ENCODE peak calls at places on chromosomes 3 and 15, in four cellular contexts. V, Q, W and F are unnamed samples.

GRCh38 chr3:10527295-10528016 is 22.1 kb upstream of the ATP2B2 start:
- DNase-seq in V (no peak), Q (peak; percentile 45), W (no peak), F (peak; percentile 19)

GRCh38 chr3:11803977-11804903 is 42.4 kb downstream of the TAMM41 start:
- DNase-seq in V (no peak), Q (no peak), W (no peak), F (no peak)

GRCh38 chr15:92097473-92098178 is 244.1 kb downstream of the SLCO3A1 start:
- DNase-seq in V (no peak), Q (no peak), W (no peak), F (no peak)

GRCh38 chr15:29870495-29871151 is 48.4 kb upstream of the TJP1 start:
- DNase-seq in V (no peak), Q (no peak), W (peak; percentile 61), F (peak; percentile 26)

GRCh38 chr15:24848050-24848449 is 106.7 kb upstream of the SNRPN start:
- DNase-seq in V (no peak), Q (no peak), W (peak; percentile 47), F (peak; percentile 65)

GRCh38 chr15:99433026-99433756 is 132.6 kb upstream of the MEF2A start:
- DNase-seq in V (no peak), Q (peak; percentile 71), W (no peak), F (peak; percentile 48)

GRCh38 chr3:179416681-179417080 is 34.6 kb downstream of the GNB4 start:
- DNase-seq in V (no peak), Q (no peak), W (no peak), F (no peak)

GRCh38 chr3:124829175-124829818 is 57.9 kb downstream of the ITGB5 start:
- DNase-seq in V (no peak), Q (no peak), W (no peak), F (no peak)

GRCh38 chr15:98888839-98889479 is 118.6 kb downstream of the PGPEP1L start:
- DNase-seq in V (no peak), Q (no peak), W (no peak), F (no peak)

GRCh38 chr15:90301901-90302300 is 36.4 kb downstream of the NGRN start:
- DNase-seq in V (no peak), Q (no peak), W (no peak), F (no peak)

GRCh38 chr3:117278424-117279190 is 569.0 kb downstream of the TUSC7 start:
- DNase-seq in V (no peak), Q (no peak), W (no peak), F (no peak)

GRCh38 chr3:8095724-8096123 is 405.9 kb upstream of the LMCD1 start:
- DNase-seq in V (no peak), Q (no peak), W (no peak), F (no peak)

GRCh38 chr15:71677352-71677751 is 133.0 kb upstream of the NR2E3 start:
- DNase-seq in V (no peak), Q (no peak), W (no peak), F (no peak)

GRCh38 chr3:42591811-42592210 is 1.2 kb downstream of the SS18L2 start:
- DNase-seq in V (no peak), Q (no peak), W (no peak), F (no peak)

GRCh38 chr3:129118745-129119144 is 2.9 kb downstream of the RAB43 start:
- DNase-seq in V (no peak), Q (no peak), W (no peak), F (no peak)

GRCh38 chr15:61228025-61228901 is 839 bp downstream of the RORA start:
- DNase-seq in V (no peak), Q (peak; percentile 61), W (peak; percentile 26), F (no peak)

GRCh38 chr3:159560214-159561004 is 428.2 kb upstream of the IL12A start:
- DNase-seq in V (no peak), Q (no peak), W (no peak), F (no peak)

GRCh38 chr15:29821416-29822099 is 710 bp downstream of the TJP1 start:
- DNase-seq in V (no peak), Q (peak; percentile 83), W (peak; percentile 69), F (peak; percentile 89)

GRCh38 chr3:190227064-190227463 is 95.2 kb downstream of the CLDN1 start:
- DNase-seq in V (no peak), Q (no peak), W (no peak), F (no peak)

GRCh38 chr3:195237981-195238625 is 32.9 kb downstream of the XXYLT1 start:
- DNase-seq in V (peak; percentile 50), Q (no peak), W (no peak), F (peak; percentile 11)

GRCh38 chr15:69272139-69272538 is 26.6 kb upstream of the PAQR5 start:
- DNase-seq in V (no peak), Q (no peak), W (no peak), F (no peak)

GRCh38 chr3:188431040-188431439 is 277.1 kb downstream of the LPP start:
- DNase-seq in V (no peak), Q (no peak), W (no peak), F (no peak)
- H3K4me1 ChIP-seq in V (peaks cover 60% of the 10 kb centered on the region), Q (peaks cover 9% of the 10 kb centered on the region), W (peaks cover 32% of the 10 kb centered on the region), F (peaks cover 10% of the 10 kb centered on the region)

DNA sequence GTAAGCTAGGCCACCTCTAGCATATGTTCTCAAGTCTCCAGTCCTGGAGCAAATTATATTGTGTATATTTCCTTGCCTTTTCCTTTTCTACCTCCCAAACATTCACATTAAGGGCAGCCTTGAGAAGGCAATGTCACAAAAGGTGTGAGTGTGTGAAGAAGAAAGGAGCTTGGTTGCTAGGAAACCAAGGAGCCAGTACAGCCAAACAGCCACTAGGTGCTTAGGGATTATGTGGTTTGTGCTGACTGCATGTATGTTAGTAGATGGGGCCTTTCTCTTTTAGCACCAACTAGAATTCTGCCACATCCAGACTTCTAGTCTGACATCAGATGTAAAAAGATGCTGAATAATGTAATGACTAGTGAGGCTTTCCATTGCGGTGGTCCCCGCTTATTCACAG is 118.8 kb upstream of the DAZL start:
- DNase-seq in V (no peak), Q (no peak), W (no peak), F (no peak)
- TF ChIP-seq CTCF in V (no peak), Q (no peak), W (peak; percentile 16), F (no peak)

GRCh38 chr3:127680146-127680661 is 7.5 kb downstream of the ABTB1 start:
- DNase-seq in V (no peak), Q (peak; percentile 54), W (no peak), F (no peak)
- H3K4me1 ChIP-seq in V (peaks cover 17% of the 10 kb centered on the region), Q (peaks cover 25% of the 10 kb centered on the region), W (peaks cover 5% of the 10 kb centered on the region), F (peaks cover 3% of the 10 kb centered on the region)

DNA sequence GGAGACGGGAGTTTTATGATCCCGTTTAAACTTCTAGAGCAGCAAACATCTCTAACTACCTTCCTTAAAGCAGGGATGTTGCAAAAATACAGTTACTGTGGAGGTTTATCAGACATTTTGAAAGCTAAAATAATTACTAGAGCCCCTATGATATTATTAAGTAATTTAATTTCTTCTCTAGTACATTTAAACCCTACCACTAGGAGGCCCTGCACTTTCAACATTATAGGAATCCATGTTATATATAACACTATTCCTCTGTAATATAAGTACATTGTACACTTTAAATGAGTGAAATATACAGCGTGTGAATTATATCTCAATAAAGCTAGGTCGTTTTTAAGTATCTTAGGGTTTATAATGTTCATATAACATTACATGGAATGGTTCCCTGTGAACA is 11.5 kb downstream of the SETMAR start:
- DNase-seq in V (no peak), Q (no peak), W (no peak), F (no peak)
- TF ChIP-seq CTCF in V (peak; percentile 32), Q (no peak), W (no peak), F (no peak)

GRCh38 chr3:167653750-167654149 is at the start of gene WDR49:
- DNase-seq in V (no peak), Q (no peak), W (no peak), F (no peak)
- H3K4me1 ChIP-seq in V (peaks cover 13% of the 10 kb centered on the region), Q (no peaks in the 10 kb centered on the region), W (no peaks in the 10 kb centered on the region), F (no peaks in the 10 kb centered on the region)

GRCh38 chr3:165339753-165340152 is 143.6 kb upstream of the SLITRK3 start:
- DNase-seq in V (no peak), Q (no peak), W (no peak), F (no peak)
- TF ChIP-seq CTCF in V (peak; percentile 65), Q (no peak), W (peak; percentile 23), F (no peak)